ENCODE peak calls at places on chromosomes 4 and X, in four cellular contexts. Z, X, M and F are unnamed samples.

GRCh38 chrX:50431623-50432022 is 39.0 kb downstream of the DGKK start:
- DNase-seq in Z (no peak), X (no peak), M (no peak), F (no peak)

GRCh38 chrX:102934624-102935023 is 2.4 kb upstream of the RAB40AL start:
- DNase-seq in Z (no peak), X (peak; percentile 8), M (no peak), F (no peak)

GRCh38 chr4:53205970-53206369 is 159.9 kb downstream of the SCFD2 start:
- DNase-seq in Z (no peak), X (no peak), M (no peak), F (no peak)

GRCh38 chr4:13555325-13555724 is 11.0 kb upstream of the NKX3-2 start:
- DNase-seq in Z (no peak), X (no peak), M (no peak), F (no peak)

GRCh38 chr4:72326692-72327632 is 242.1 kb downstream of the ADAMTS3 start:
- DNase-seq in Z (no peak), X (no peak), M (no peak), F (no peak)

GRCh38 chr4:78656968-78657445 is 105.4 kb downstream of the ANXA3 start:
- DNase-seq in Z (no peak), X (no peak), M (no peak), F (no peak)

GRCh38 chr4:135418353-135418752 is 1216.8 kb upstream of the PABPC4L start:
- DNase-seq in Z (no peak), X (no peak), M (no peak), F (no peak)

GRCh38 chr4:152961752-152962117 is 25.6 kb downstream of the FHDC1 start:
- DNase-seq in Z (no peak), X (no peak), M (no peak), F (no peak)

GRCh38 chrX:5051831-5052491 is 1176.7 kb downstream of the NLGN4X start:
- DNase-seq in Z (peak; percentile 18), X (no peak), M (no peak), F (peak; percentile 87)

GRCh38 chr4:61514991-61515390 is 314.9 kb downstream of the ADGRL3 start:
- DNase-seq in Z (no peak), X (no peak), M (no peak), F (no peak)

GRCh38 chr4:177464026-177464425 is 21.8 kb upstream of the AGA start:
- DNase-seq in Z (no peak), X (no peak), M (no peak), F (no peak)

GRCh38 chr4:48445704-48446103 is 37.4 kb upstream of the SLC10A4 start:
- DNase-seq in Z (no peak), X (no peak), M (no peak), F (no peak)

GRCh38 chr4:8328456-8328855 is 58.9 kb downstream of the HTRA3 start:
- DNase-seq in Z (peak; percentile 4), X (no peak), M (no peak), F (no peak)

GRCh38 chr4:54255881-54256280 is 26.8 kb downstream of the PDGFRA start:
- DNase-seq in Z (no peak), X (no peak), M (no peak), F (no peak)

GRCh38 chrX:132443736-132444135 is 45.1 kb downstream of the MBNL3 start:
- DNase-seq in Z (no peak), X (no peak), M (no peak), F (no peak)

GRCh38 chrX:120751683-120752082 is 121.8 kb upstream of the C1GALT1C1 start:
- DNase-seq in Z (no peak), X (no peak), M (no peak), F (no peak)

GRCh38 chr4:55312491-55313101 is 33.4 kb upstream of the SRD5A3 start:
- DNase-seq in Z (peak; percentile 26), X (peak; percentile 6), M (no peak), F (no peak)

GRCh38 chr4:13081830-13082229 is 402.3 kb downstream of the RAB28 start:
- DNase-seq in Z (no peak), X (no peak), M (no peak), F (no peak)

GRCh38 chr4:121736735-121737351 is 28.1 kb downstream of the SMIM43 start:
- DNase-seq in Z (no peak), X (peak; percentile 10), M (no peak), F (no peak)

GRCh38 chr4:98473046-98473445 is 185.4 kb downstream of the TSPAN5 start:
- DNase-seq in Z (no peak), X (no peak), M (no peak), F (no peak)

GRCh38 chr4:13088726-13089658 is 395.1 kb downstream of the RAB28 start:
- DNase-seq in Z (no peak), X (no peak), M (no peak), F (no peak)

GRCh38 chr4:26525751-26526150 is 35.5 kb upstream of the CCKAR start:
- DNase-seq in Z (no peak), X (no peak), M (no peak), F (no peak)

GRCh38 chrX:116009871-116010710 is 160.5 kb upstream of the AGTR2 start:
- DNase-seq in Z (no peak), X (no peak), M (no peak), F (no peak)

GRCh38 chrX:97021680-97022079 is 138.0 kb downstream of the RPA4 start:
- DNase-seq in Z (no peak), X (no peak), M (no peak), F (no peak)

GRCh38 chrX:153688071-153688470 is 345 bp downstream of the SLC6A8 start:
- DNase-seq in Z (no peak), X (no peak), M (no peak), F (no peak)

GRCh38 chr4:41125558-41126311 is 88.6 kb downstream of the APBB2 start:
- DNase-seq in Z (no peak), X (no peak), M (no peak), F (no peak)

GRCh38 chrX:125103693-125104092 is 216.0 kb upstream of the TEX13C start:
- DNase-seq in Z (no peak), X (no peak), M (no peak), F (no peak)

GRCh38 chr4:92035666-92036065 is 268.1 kb upstream of the GRID2 start:
- DNase-seq in Z (no peak), X (no peak), M (no peak), F (no peak)

GRCh38 chrX:138128025-138128671 is 562.2 kb downstream of the ZIC3 start:
- DNase-seq in Z (no peak), X (no peak), M (no peak), F (peak; percentile 3)